ENCODE peak calls at places on chromosomes 3 and 15, in seven cellular contexts. V, R, H, M, Z, E and J are unnamed samples.

GRCh38 chr15:25850154-25851111 is 12.7 kb downstream of the ATP10A start:
- DNase-seq in V (no peak), R (peak; percentile 94), H (peak; percentile 82), M (no peak), Z (peak; percentile 74), E (peak; percentile 9), J (no peak)

GRCh38 chr3:105401691-105402149 is 35.0 kb downstream of the ALCAM start:
- DNase-seq in V (no peak), R (no peak), H (peak; percentile 38), M (no peak), Z (no peak), E (no peak), J (no peak)

GRCh38 chr3:9704343-9705322 is 1.0 kb downstream of the CPNE9 start:
- DNase-seq in V (no peak), R (no peak), H (no peak), M (no peak), Z (peak; percentile 14), E (no peak), J (no peak)

GRCh38 chr3:111534701-111535100 is 7.3 kb upstream of the CD96 start:
- DNase-seq in V (no peak), R (no peak), H (peak; percentile 54), M (no peak), Z (no peak), E (no peak), J (peak; percentile 28)

GRCh38 chr15:81050806-81051205 is 50.1 kb downstream of the TLNRD1 start:
- DNase-seq in V (no peak), R (no peak), H (no peak), M (no peak), Z (no peak), E (no peak), J (no peak)

GRCh38 chr3:32243519-32243918 is 5.0 kb downstream of the CMTM8 start:
- DNase-seq in V (no peak), R (no peak), H (no peak), M (no peak), Z (no peak), E (no peak), J (no peak)

GRCh38 chr3:8327739-8328138 is 173.9 kb upstream of the LMCD1 start:
- DNase-seq in V (no peak), R (no peak), H (no peak), M (no peak), Z (no peak), E (no peak), J (no peak)

GRCh38 chr3:169041677-169042171 is 621.8 kb downstream of the MECOM start:
- DNase-seq in V (no peak), R (no peak), H (peak; percentile 52), M (peak; percentile 41), Z (no peak), E (no peak), J (peak; percentile 28)

GRCh38 chr3:182692685-182693084 is 100.6 kb upstream of the ATP11B start:
- DNase-seq in V (no peak), R (no peak), H (no peak), M (no peak), Z (no peak), E (peak; percentile 28), J (no peak)

GRCh38 chr3:140469491-140469890 is 208.4 kb upstream of the TRIM42 start:
- DNase-seq in V (no peak), R (peak; percentile 32), H (no peak), M (no peak), Z (no peak), E (no peak), J (no peak)

GRCh38 chr3:36172699-36173098 is 207.6 kb upstream of the STAC start:
- DNase-seq in V (no peak), R (no peak), H (no peak), M (no peak), Z (no peak), E (no peak), J (no peak)

GRCh38 chr3:141330718-141331369 is 37.5 kb upstream of the ZBTB38 start:
- DNase-seq in V (no peak), R (no peak), H (no peak), M (no peak), Z (no peak), E (no peak), J (no peak)

GRCh38 chr3:14898929-14899328 is 48.5 kb upstream of the NR2C2 start:
- DNase-seq in V (no peak), R (no peak), H (no peak), M (no peak), Z (no peak), E (no peak), J (no peak)
- TF ChIP-seq CTCF in V (peak; percentile 31), R (no peak), H (no peak), M (no peak), Z (no peak), E (no peak), J (no peak)

DNA sequence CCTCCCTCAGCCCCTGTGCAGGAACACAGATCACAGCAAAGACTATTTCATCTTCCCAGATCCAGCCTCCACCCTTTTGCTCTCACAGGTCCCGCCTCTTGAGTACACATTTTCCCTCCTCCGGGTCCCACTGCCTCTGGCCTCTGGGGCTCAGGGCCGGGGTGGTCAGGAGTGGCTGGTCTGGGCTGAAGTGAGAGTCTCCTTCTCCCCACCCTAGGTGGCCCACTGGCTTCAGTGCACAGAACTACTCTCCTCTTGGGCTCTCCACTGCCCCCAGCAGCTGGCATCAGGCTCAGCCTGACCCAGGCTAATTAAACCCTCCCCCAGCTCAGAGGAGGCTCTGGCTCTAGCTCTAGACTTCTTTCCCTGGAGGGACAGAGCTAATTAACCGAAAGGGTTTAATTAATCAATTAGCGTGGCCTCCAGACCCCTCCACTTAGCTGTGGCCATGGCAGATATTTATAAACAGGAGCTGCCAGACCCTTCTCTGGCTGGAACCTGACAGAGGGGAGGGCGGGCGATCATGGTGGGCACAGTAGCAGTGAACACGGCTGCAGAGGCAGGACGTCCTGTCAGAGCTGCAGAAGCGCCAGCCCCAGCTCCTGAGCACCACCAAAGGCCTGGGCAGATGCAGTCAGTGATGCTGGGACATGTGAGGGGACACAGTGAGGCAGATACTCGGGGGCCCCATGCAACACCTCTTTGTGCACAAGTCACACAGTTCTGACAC is 15.1 kb downstream of the DUSP7 start:
- DNase-seq in V (no peak), R (no peak), H (no peak), M (no peak), Z (no peak), E (no peak), J (no peak)
- TF ChIP-seq CTCF in V (no peak), R (no peak), H (peak; percentile 54), M (peak; percentile 38), Z (no peak), E (no peak), J (peak; percentile 40)

DNA sequence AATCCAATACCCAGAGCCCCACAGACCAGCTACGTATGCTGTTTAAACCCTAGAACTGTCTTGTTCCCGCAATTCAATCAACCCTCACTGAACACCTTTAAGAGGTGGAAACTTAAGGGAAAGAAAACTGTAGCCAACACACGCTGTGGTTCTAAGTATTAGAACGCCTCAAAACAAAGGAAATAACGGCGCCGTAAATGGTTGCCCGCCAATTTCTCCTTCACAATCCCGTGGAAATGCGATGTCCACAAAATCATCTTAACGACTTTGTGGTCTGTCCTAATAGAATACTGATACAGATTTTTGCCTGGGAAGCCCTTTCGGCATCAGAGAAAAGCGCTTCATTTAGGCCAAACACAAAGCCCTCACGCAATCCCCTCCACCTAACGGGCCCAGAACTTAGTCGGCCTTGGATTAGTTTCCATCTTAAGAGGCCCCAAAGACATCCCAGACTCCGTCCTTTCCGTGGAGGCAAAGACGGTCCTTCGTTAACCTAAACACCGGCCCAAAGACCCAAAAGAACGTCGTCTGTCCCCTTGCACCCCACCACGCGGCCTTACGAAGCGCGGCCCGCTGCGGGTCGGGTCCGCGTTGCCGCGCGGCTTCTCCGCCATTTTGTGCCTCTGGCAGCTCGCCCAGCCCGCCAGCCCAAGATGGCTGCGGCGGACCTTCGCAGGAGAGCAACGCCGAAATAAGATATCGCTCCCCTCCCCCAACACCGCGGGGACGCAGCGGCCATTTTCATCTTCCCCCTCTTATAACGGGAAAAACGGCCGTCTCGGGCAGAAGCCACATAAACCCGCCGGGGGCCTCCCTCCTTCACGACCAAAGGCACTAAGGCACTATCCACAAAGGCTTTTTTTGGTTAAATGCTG is 763 bp downstream of the TRA2B start:
- DNase-seq in V (peak; percentile 90), R (peak; percentile 97), H (peak; percentile 77), M (peak; percentile 44), Z (peak; percentile 88), E (peak; percentile 89), J (no peak)
- TF ChIP-seq CTCF in V (peak; percentile 1), R (no peak), H (no peak), M (no peak), Z (no peak), E (no peak), J (no peak)

DNA sequence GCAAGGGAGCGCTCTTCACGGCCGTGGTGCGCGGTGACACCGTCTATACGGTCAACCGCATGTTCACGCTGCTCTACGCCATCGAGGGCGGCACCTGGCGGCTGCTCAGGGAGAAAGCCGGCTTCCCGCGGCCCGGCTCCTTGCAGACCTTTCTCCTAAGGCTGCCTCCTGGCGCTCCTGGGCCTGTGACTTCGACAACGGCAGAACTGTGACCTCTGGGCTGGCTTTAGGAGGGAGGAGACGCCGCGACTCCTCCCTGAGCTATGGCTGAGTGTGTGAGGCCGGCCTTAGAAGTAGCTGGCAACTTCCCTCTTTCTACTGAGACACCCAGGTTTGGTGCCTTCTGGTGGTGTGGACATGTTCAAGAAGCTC is 1.4 kb downstream of the KBTBD13 start:
- DNase-seq in V (no peak), R (no peak), H (no peak), M (no peak), Z (peak; percentile 49), E (peak; percentile 41), J (no peak)
- TF ChIP-seq CTCF in V (no peak), R (no peak), H (peak; percentile 51), M (peak; percentile 61), Z (peak; percentile 22), E (peak; percentile 47), J (peak; percentile 81)

DNA sequence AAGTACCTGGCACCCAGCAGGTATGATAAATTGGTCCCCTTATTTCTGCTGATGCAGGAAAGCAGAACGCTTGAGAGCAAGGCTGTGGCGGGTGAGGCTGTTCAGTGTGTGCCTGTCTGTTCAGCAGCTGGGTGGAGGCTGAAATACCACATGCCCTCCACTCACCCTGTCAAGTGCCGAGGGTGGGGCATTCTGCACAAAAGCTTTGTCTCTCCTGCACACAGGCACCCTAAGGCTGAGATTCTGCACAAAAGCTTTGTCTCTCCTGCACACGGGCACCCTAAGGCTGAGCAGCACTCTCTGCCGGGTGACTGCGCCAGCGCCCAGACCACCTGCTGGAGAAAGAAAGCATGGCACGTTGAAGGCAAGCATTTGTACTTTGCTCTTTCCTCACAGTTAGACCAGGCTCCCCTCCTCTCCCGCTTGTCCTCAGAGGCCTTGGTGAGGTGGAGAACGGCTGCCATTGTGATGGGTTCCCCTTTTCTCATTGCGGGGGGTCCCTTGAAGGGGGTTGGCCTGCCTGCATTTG is 97.5 kb downstream of the BDH1 start:
- DNase-seq in V (peak; percentile 48), R (peak; percentile 75), H (no peak), M (no peak), Z (no peak), E (peak; percentile 77), J (no peak)
- TF ChIP-seq CTCF in V (peak; percentile 69), R (peak; percentile 9), H (peak; percentile 71), M (peak; percentile 18), Z (no peak), E (peak; percentile 85), J (no peak)

DNA sequence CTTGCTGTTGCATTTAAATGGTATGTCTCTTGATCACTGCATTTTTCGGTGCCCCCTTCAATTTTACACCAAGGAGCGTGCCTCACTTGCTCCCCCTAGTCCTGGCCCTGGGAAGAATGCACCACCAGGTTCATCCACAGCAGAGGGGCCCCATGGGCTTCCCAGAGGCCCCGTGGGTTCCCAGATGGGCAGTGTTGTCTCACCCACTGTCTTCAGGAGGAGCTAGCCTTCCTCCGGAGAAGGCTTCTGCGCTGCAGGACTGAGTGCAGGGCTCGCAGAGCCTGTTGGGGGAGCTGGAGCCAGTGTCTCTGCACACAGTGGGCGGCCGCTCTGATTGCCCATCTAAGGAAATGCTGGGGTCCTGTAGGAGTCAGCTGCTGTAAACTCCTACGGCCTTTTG is 45.9 kb downstream of the POLR2M start:
- DNase-seq in V (no peak), R (peak; percentile 37), H (no peak), M (no peak), Z (no peak), E (no peak), J (no peak)
- TF ChIP-seq CTCF in V (peak; percentile 16), R (no peak), H (peak; percentile 41), M (no peak), Z (no peak), E (peak; percentile 11), J (peak; percentile 23)